ENCODE peak calls at places on chromosomes 3 and 15, in four cellular contexts. X, P, G and T are unnamed samples.

GRCh38 chr3:52090620-52091468 is 34.5 kb upstream of the DUSP7 start:
- DNase-seq in X (no peak), G (no peak), P (peak), T (no peak)

GRCh38 chr15:61916104-61916503 is 144.1 kb downstream of the VPS13C start:
- DNase-seq in X (no peak), P (no peak), G (no peak), T (no peak)

GRCh38 chr3:170719300-170719699 is 133.4 kb upstream of the SLC7A14 start:
- DNase-seq in X (no peak), G (no peak), P (no peak), T (no peak)

GRCh38 chr3:128479558-128480086 is 12.9 kb upstream of the DNAJB8 start:
- DNase-seq in G (no peak), P (no peak), X (no peak), T (no peak)

GRCh38 chr3:157438371-157438735 is 1.7 kb downstream of the PTX3 start:
- DNase-seq in X (no peak), G (no peak), P (no peak), T (no peak)

GRCh38 chr15:51077565-51078153 is 17.0 kb downstream of the TNFAIP8L3 start:
- DNase-seq in P (peak), X (peak), G (peak), T (peak)

GRCh38 chr15:101168463-101168824 is 83.4 kb downstream of the CHSY1 start:
- DNase-seq in G (no peak), P (no peak), X (peak), T (no peak)

GRCh38 chr3:71191031-71191482 is 392.5 kb downstream of the FOXP1 start:
- DNase-seq in X (no peak), G (no peak), P (no peak), T (no peak)

GRCh38 chr15:82936966-82937647 is 15.4 kb downstream of the HOMER2 start:
- DNase-seq in P (no peak), X (no peak), G (no peak), T (no peak)

GRCh38 chr3:184895350-184895749 is 83.4 kb downstream of the VPS8 start:
- DNase-seq in X (no peak), G (no peak), P (no peak), T (no peak)
- TF ChIP-seq CTCF in X (no peak), G (no peak), P (no peak), T (no peak)

DNA sequence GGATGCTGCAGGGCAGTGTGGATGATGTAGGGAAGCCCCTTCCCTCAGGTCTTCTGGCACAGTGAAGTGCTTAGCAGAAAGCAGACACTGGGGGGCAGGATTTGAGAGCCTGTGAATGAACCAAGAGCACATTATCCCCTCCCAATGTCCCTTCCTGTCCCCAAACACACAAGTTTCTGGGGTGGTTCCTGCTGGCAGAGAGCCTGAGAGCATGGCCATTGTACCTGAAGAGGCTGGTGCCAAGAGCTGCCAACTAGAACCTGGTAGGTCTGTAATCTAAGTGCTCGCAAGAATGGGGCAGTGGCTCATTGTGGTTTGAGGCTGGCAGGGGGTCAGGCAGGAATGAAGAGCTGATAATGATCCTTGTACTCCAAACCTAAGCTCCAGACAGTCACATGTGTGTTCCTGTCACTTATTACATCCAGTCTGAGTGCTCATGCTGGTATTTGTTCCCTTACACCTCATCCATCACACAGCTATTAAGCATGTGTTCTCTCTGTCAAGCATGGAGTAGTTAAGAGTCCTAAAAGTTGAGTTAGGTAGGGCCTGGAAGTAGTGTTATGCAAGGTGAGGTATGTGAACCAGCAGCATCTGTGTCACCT is 6.7 kb upstream of the CCR1 start:
- DNase-seq in G (no peak), X (no peak), P (peak), T (no peak)
- TF ChIP-seq CTCF in G (peak), X (no peak), P (peak), T (no peak)

GRCh38 chr3:181454451-181455027 is 257.2 kb upstream of the SOX2 start:
- DNase-seq in X (no peak), P (no peak), G (no peak), T (no peak)
- TF ChIP-seq CTCF in X (no peak), P (no peak), G (no peak), T (no peak)

GRCh38 chr3:4943553-4943952 is 35.7 kb upstream of the BHLHE40 start:
- DNase-seq in P (no peak), X (no peak), G (no peak), T (no peak)
- TF ChIP-seq CTCF in P (peak), X (peak), G (peak), T (peak)